ENCODE peak calls at places on chromosomes 12 and 14, in eight cellular contexts. F is cardiac fibroblast, K is BJ, V is IMR-90, G is foreskin fibroblast, D is astrocyte of the spinal cord, E is stomach, J is astrocyte of the cerebellum. Z is an unnamed sample.

GRCh38 chr12:132475304-132476037 is 14.5 kb upstream of the FBRSL1 start:
- DNase-seq in D (no peak), E (no peak), J (no peak), V (no peak), G (no peak), F (no peak), K (no peak), Z (no peak)

GRCh38 chr12:83823386-83824045 is 1089.1 kb downstream of the SLC6A15 start:
- DNase-seq in E (peak; percentile 63), J (no peak), K (no peak), F (peak; percentile 17), V (no peak), D (peak; percentile 10), G (no peak), Z (peak; percentile 75)

GRCh38 chr12:124747426-124748161 is 116.1 kb downstream of the SCARB1 start:
- DNase-seq in E (no peak), D (peak; percentile 91), F (peak; percentile 67), G (peak; percentile 86), J (peak; percentile 96), V (peak; percentile 92), K (peak; percentile 92), Z (peak; percentile 95)

GRCh38 chr12:114671321-114671663 is 12.7 kb downstream of the TBX3 start:
- DNase-seq in F (no peak), K (no peak), J (no peak), D (peak; percentile 56), V (no peak), G (no peak), E (no peak), Z (no peak)

GRCh38 chr12:122558721-122559641 is 31.9 kb downstream of the KNTC1 start:
- DNase-seq in E (no peak), G (no peak), F (no peak), K (no peak), J (no peak), V (no peak), D (no peak), Z (no peak)

GRCh38 chr12:122203968-122204828 is 689 bp downstream of the B3GNT4 start:
- DNase-seq in J (no peak), G (no peak), K (no peak), E (no peak), F (no peak), D (no peak), V (no peak), Z (no peak)

GRCh38 chr12:112855375-112855774 is 51.4 kb upstream of the OAS1 start:
- DNase-seq in K (no peak), F (no peak), E (no peak), G (no peak), J (no peak), D (no peak), V (no peak), Z (peak; percentile 28)

GRCh38 chr12:1488908-1489381 is 105.4 kb downstream of the FBXL14 start:
- DNase-seq in V (peak; percentile 40), G (peak; percentile 48), J (no peak), F (peak; percentile 69), K (peak; percentile 33), E (no peak), D (no peak), Z (peak; percentile 33)

GRCh38 chr14:60266021-60266937 is 17.3 kb downstream of the PPM1A start:
- DNase-seq in J (no peak), E (no peak), K (no peak), G (peak; percentile 5), D (no peak), F (peak; percentile 33), V (no peak), Z (peak; percentile 47)

GRCh38 chr14:95098984-95099599 is 58.2 kb downstream of the DICER1 start:
- DNase-seq in E (peak; percentile 63), J (peak; percentile 46), K (peak; percentile 10), G (peak; percentile 49), F (peak; percentile 75), V (peak; percentile 55), D (peak; percentile 62), Z (peak; percentile 72)

GRCh38 chr12:182381-182883 is 31.5 kb downstream of the SLC6A12 start:
- DNase-seq in D (peak; percentile 71), J (no peak), G (peak; percentile 76), F (peak; percentile 44), K (no peak), E (no peak), V (peak; percentile 93), Z (peak; percentile 70)

GRCh38 chr14:27727371-27727770 is 1039.2 kb upstream of the FOXG1 start:
- DNase-seq in K (no peak), F (no peak), V (no peak), J (no peak), D (no peak), G (no peak), E (no peak), Z (no peak)

GRCh38 chr14:50001999-50002925 is 109.4 kb downstream of the ARF6 start:
- DNase-seq in V (no peak), D (no peak), K (no peak), E (peak; percentile 34), J (peak; percentile 75), F (no peak), G (no peak), Z (no peak)

GRCh38 chr14:49999826-50000214 is 106.9 kb downstream of the ARF6 start:
- DNase-seq in D (no peak), F (no peak), E (no peak), K (no peak), G (no peak), V (no peak), J (no peak), Z (no peak)

GRCh38 chr14:50000215-50001145 is 107.6 kb downstream of the ARF6 start:
- DNase-seq in V (peak; percentile 84), E (peak; percentile 56), D (peak; percentile 97), J (peak; percentile 72), G (peak; percentile 96), F (peak; percentile 84), K (peak; percentile 89), Z (peak; percentile 81)

GRCh38 chr14:50002926-50003212 is 110.0 kb downstream of the ARF6 start:
- DNase-seq in F (no peak), E (no peak), K (no peak), V (no peak), D (no peak), J (no peak), G (no peak), Z (no peak)

DNA sequence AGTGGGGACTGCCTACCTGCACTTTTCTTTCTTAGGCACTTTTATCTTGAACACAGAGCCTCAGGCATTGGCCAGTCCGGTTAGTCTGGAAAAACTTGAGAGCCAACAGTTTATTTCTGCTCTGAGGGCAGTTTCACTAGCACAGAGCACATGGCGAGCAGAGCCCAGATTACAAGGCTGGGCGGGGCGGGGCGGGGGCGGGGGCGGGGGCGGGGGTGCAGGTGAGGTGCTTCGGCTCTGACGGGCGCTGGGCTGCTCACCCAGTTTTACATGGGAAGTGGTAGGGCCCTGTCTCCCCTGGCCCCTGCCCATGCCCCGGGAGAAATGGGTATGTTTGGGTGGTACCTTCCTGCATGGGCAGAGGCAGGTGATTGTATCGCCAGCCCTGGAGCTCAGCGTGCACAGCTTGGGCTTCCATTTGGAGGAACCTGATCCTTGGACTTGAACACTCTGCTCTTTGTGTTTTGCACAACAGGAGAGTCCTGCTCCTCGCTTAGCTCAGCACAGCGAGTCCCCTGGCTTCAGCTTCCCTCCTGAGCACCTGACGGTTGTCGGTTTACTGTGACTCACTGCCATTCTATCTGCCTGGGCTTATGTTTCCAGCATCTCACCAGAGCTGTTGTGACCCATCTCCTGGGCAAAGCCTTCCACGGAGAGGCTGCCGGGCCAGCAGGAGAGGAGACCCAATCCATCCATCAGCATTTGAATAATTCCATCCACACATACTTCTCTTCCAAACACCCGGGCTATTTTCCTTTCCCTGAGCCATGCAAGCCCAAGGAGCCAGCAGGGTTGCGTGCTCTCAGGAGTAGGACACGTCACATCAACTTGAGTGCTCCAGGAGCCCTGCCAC is 108.5 kb downstream of the ARF6 start:
- DNase-seq in D (peak; percentile 88), E (peak; percentile 75), G (peak; percentile 85), K (peak; percentile 68), V (peak; percentile 70), J (peak; percentile 42), F (peak; percentile 67), Z (peak; percentile 94)
- H3K4me3 ChIP-seq in D (no peak overlapping the region), E (peak overlapping the region; percentile 4), G (peak overlapping the region; percentile 11), K (peak overlapping the region; percentile 8), V (no peak overlapping the region), J (no peak overlapping the region), F (no peak overlapping the region), Z (peak overlapping the region; percentile 25)

GRCh38 chr12:47818701-47819543 is 781 bp downstream of the HDAC7 start:
- DNase-seq in D (no peak), G (no peak), E (peak; percentile 49), K (no peak), F (peak; percentile 37), J (no peak), V (no peak), Z (no peak)
- TF ChIP-seq CTCF in D (peak; percentile 35), G (peak; percentile 21), E (no peak), K (peak; percentile 43), F (peak; percentile 33), J (peak; percentile 36), V (peak; percentile 37), Z (peak; percentile 13)

DNA sequence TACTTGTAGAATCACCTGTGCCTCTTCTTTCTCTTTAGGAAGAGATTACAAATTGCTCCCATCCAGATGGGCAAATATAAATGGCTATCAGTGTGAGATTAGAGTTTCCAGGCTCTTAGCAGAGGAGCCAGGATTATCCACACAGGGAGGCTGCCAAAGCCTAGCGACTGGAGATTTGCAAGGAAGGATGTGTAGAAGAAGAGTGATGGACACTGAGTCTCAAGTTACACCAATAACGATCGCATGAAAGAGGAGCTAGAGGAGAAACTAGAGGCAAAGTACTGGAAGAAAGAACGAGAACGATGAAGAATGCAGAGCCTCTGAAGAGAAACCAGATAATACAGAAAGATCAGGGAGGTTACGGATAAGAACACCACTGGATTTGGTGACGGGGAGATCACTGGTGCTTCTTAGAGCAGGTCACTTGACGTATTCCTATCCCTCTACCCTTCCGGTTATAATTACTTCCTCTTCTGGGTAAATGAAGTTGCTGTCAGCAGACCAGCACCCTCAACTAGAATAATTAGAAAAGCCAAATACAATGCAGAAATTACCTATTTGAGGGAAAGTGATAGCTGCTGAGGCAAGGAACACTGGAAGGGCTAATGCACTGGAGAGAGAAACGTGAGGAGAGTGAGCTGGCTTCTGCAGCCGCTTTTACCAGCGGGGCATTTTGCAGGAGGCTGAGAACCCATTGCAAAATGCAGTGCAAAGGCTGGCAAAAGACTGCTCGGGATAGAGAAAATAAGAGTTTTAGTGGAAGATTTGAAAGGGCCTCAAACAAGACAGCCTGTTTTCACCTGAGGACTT is 93.2 kb upstream of the HIF1A start:
- DNase-seq in F (no peak), V (no peak), K (no peak), J (no peak), G (no peak), E (no peak), D (peak; percentile 23), Z (no peak)
- H3K4me3 ChIP-seq in F (no peak overlapping the region), V (no peak overlapping the region), K (no peak overlapping the region), J (no peak overlapping the region), G (no peak overlapping the region), E (no peak overlapping the region), D (no peak overlapping the region), Z (no peak overlapping the region)

DNA sequence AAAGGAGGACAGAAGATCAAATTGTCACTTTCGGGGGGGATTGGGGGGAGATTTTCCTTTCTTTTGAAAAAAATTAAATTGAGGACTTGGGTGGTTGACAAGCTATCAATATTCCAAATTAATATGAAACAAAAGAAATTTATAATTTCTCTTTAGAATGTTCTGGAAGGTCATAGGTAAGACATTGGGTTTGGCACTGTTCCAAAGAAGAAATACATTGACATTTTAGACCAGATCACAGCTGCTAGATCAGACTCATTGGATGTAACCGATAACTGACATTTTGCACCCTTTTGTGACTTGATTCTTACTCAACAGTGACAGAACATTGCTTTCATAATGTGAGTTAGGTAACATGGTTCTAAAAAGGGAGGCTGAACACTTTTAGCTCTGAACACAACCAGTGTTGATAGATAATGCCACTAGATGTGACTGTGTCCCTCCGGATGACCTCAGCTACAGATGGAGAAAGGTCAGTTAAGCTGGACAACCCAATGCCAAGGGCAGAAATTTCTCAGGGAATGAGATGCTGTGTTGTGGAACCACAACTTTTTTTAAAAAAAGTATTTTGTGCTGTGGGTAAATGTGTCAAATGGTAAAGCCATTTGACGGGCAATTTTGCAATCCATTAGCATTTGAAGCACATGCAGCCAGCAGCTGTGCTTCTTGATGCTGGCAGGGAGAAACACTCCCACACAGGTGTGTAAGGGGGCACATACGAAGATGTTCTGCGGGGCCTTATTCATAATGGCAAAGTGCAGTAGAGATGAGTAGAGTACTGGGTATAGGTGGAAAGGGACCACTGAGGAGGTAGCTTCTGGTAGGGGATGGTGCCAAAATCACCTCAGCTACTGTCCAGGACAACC is 62.9 kb downstream of the RFX4 start:
- DNase-seq in K (no peak), D (no peak), F (no peak), J (no peak), V (no peak), G (no peak), E (no peak), Z (no peak)
- TF ChIP-seq CTCF in K (no peak), D (no peak), F (no peak), J (no peak), V (no peak), G (no peak), E (no peak), Z (no peak)